ENCODE peak calls at places on chromosomes 12 and 14, in seven cellular contexts. B is CD8-positive, alpha-beta T cell; Q is tibial artery; L is endothelial cell; T is HFFc6; O is kidney; V is MCF 10A. E is an unnamed sample.

GRCh38 chr12:11961686-11962085 is 109.1 kb upstream of the BCL2L14 start:
- DNase-seq in T (no peak), B (no peak), Q (no peak), V (no peak), L (no peak), O (no peak), E (no peak)

GRCh38 chr14:54722791-54723432 is 156.0 kb downstream of the SAMD4A start:
- DNase-seq in L (no peak), Q (no peak), V (peak), O (no peak), T (no peak), B (no peak), E (no peak)

GRCh38 chr12:121110211-121110940 is 22.3 kb upstream of the P2RX7 start:
- DNase-seq in L (peak), T (peak), O (no peak), Q (peak), V (peak), B (peak), E (no peak)

GRCh38 chr12:1567852-1568251 is 26.5 kb downstream of the FBXL14 start:
- DNase-seq in Q (no peak), L (no peak), O (no peak), V (no peak), B (no peak), T (no peak), E (no peak)

GRCh38 chr12:111445311-111446043 is 39.8 kb downstream of the SH2B3 start:
- DNase-seq in T (no peak), O (peak), B (peak), V (no peak), Q (no peak), L (no peak), E (no peak)

GRCh38 chr14:55301722-55302121 is 30.5 kb downstream of the FBXO34 start:
- DNase-seq in O (no peak), L (no peak), T (peak), Q (no peak), B (no peak), V (peak), E (no peak)

GRCh38 chr14:67514650-67515385 is 18.3 kb upstream of the PLEKHH1 start:
- DNase-seq in L (peak), Q (peak), B (peak), V (peak), O (peak), T (no peak), E (no peak)

GRCh38 chr12:40622246-40622838 is 69.9 kb upstream of the CNTN1 start:
- DNase-seq in V (peak), L (peak), B (no peak), Q (peak), T (peak), O (peak), E (no peak)

GRCh38 chr14:26163761-26164160 is 434.1 kb downstream of the NOVA1 start:
- DNase-seq in V (no peak), O (no peak), Q (no peak), B (no peak), L (peak), T (no peak), E (no peak)

GRCh38 chr12:87439990-87440827 is 589.0 kb downstream of the C12orf50 start:
- DNase-seq in O (no peak), L (no peak), T (peak), Q (peak), V (peak), B (no peak), E (no peak)

GRCh38 chr12:46292754-46293402 is 24.0 kb upstream of the SLC38A1 start:
- DNase-seq in T (peak), B (no peak), Q (no peak), O (no peak), V (peak), L (no peak), E (no peak)

GRCh38 chr12:123363743-123364531 is 710 bp downstream of the SBNO1 start:
- DNase-seq in V (peak), Q (no peak), B (peak), T (no peak), L (peak), O (peak), E (no peak)

GRCh38 chr12:115868624-115869023 is 408.9 kb downstream of the MED13L start:
- DNase-seq in Q (no peak), O (no peak), T (no peak), L (no peak), B (no peak), V (no peak), E (no peak)

GRCh38 chr14:75917322-75918251 is 64.2 kb downstream of the TGFB3 start:
- DNase-seq in Q (no peak), T (no peak), V (no peak), O (no peak), B (no peak), L (no peak), E (no peak)

GRCh38 chr14:61556455-61556854 is 138.9 kb upstream of the HIF1A start:
- DNase-seq in O (no peak), V (no peak), L (no peak), B (peak), T (no peak), Q (no peak), E (no peak)

GRCh38 chr12:12975322-12976077 is 23.5 kb upstream of the GPRC5D start:
- DNase-seq in B (no peak), O (no peak), V (peak), Q (peak), T (peak), L (peak), E (no peak)

GRCh38 chr14:52700701-52701172 is 5.4 kb upstream of the ERO1A start:
- DNase-seq in L (no peak), V (peak), T (no peak), Q (no peak), O (no peak), B (no peak), E (no peak)

GRCh38 chr12:121397521-121397920 is 2.4 kb upstream of the RNF34 start:
- DNase-seq in B (no peak), Q (no peak), T (no peak), L (no peak), O (no peak), V (no peak), E (no peak)

GRCh38 chr12:19440916-19441315 is 1.6 kb downstream of the AEBP2 start:
- DNase-seq in B (no peak), T (no peak), L (no peak), O (no peak), Q (no peak), V (no peak), E (no peak)

GRCh38 chr12:105848286-105848685 is 290.5 kb downstream of the NUAK1 start:
- DNase-seq in O (no peak), V (no peak), L (no peak), Q (no peak), B (no peak), T (no peak), E (no peak)

GRCh38 chr14:50820786-50821185 is 10.2 kb downstream of the NIN start:
- DNase-seq in Q (no peak), O (no peak), L (no peak), V (no peak), B (no peak), T (no peak), E (no peak)

GRCh38 chr14:56422703-56423213 is 156.8 kb upstream of the TMEM260 start:
- DNase-seq in V (peak), T (peak), B (no peak), L (peak), O (no peak), Q (peak), E (no peak)

GRCh38 chr12:55659486-55660385 is 23.0 kb downstream of the OR10P1 start:
- DNase-seq in T (no peak), Q (no peak), O (no peak), V (peak), L (peak), B (no peak), E (no peak)

GRCh38 chr14:74754899-74755298 is 8.2 kb upstream of the YLPM1 start:
- DNase-seq in Q (no peak), L (no peak), B (no peak), O (no peak), V (peak), T (no peak), E (no peak)

GRCh38 chr14:76706811-76707210 is 54.5 kb upstream of the VASH1 start:
- DNase-seq in L (no peak), Q (no peak), O (no peak), T (no peak), V (no peak), B (no peak), E (no peak)

GRCh38 chr14:76987956-76988520 is 40.5 kb downstream of the IRF2BPL start:
- DNase-seq in T (no peak), B (no peak), V (no peak), L (no peak), O (no peak), Q (no peak), E (no peak)

GRCh38 chr12:42698213-42698612 is 108.7 kb upstream of the PRICKLE1 start:
- DNase-seq in O (no peak), B (no peak), L (no peak), T (no peak), V (peak), Q (peak), E (peak)

GRCh38 chr14:55721353-55721752 is 141.3 kb downstream of the KTN1 start:
- DNase-seq in B (no peak), O (no peak), V (peak), Q (no peak), T (peak), L (no peak), E (peak)

GRCh38 chr12:116631619-116632018 is 72.4 kb downstream of the MAP1LC3B2 start:
- DNase-seq in L (no peak), V (peak), O (no peak), T (no peak), Q (no peak), B (no peak), E (no peak)

GRCh38 chr14:100554082-100554677 is 33.0 kb downstream of the BEGAIN start:
- DNase-seq in T (no peak), B (no peak), V (peak), Q (no peak), L (no peak), O (no peak), E (no peak)

GRCh38 chr14:74589291-74589879 is 22.7 kb downstream of the LTBP2 start:
- DNase-seq in O (peak), L (no peak), B (no peak), T (no peak), V (no peak), Q (no peak), E (no peak)

GRCh38 chr12:114166360-114166759 is 200.2 kb upstream of the RBM19 start:
- DNase-seq in O (no peak), B (no peak), T (peak), L (peak), V (peak), Q (no peak), E (no peak)
- TF ChIP-seq CTCF in O (peak), B (no peak), T (peak), L (peak), V (peak), Q (peak), E (peak)

GRCh38 chr12:131827961-131828534 is at the start of gene MMP17:
- DNase-seq in V (peak), Q (no peak), B (no peak), L (peak), O (no peak), T (no peak), E (no peak)
- TF ChIP-seq CTCF in V (peak), Q (no peak), B (no peak), L (no peak), O (no peak), T (peak), E (no peak)

GRCh38 chr12:88628856-88629509 is 48.7 kb upstream of the KITLG start:
- DNase-seq in V (no peak), T (no peak), L (no peak), B (no peak), O (no peak), Q (no peak), E (no peak)

GRCh38 chr12:88634008-88634407 is 53.7 kb upstream of the KITLG start:
- DNase-seq in B (no peak), Q (no peak), T (no peak), V (peak), O (no peak), L (no peak), E (no peak)

GRCh38 chr12:88638956-88639355 is 58.7 kb upstream of the KITLG start:
- DNase-seq in O (no peak), L (no peak), T (peak), V (no peak), Q (no peak), B (no peak), E (peak)

GRCh38 chr12:88638388-88638787 is 58.1 kb upstream of the KITLG start:
- DNase-seq in T (no peak), Q (no peak), O (no peak), L (peak), B (no peak), V (no peak), E (no peak)

DNA sequence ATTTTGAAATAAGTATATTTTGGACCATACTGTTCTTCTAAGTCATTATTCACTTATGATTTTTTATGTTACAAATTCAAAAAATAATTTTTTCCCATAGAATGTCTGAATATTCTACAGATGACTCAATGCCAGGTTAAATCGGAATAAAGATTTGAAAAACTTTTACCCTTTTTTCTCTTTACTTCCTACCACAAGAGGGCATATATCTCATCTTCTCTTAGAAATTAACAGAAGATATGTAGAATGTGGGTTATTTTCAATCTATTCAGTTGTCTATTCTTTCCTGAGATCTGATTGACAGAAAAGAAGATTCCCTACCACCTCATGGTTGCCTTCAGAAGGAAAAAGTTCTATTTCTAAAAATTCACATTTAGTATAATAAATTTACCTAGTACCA is 53.0 kb upstream of the KITLG start:
- DNase-seq in O (no peak), Q (no peak), T (peak), B (no peak), L (no peak), V (peak), E (no peak)
- TF ChIP-seq CTCF in O (peak), Q (no peak), T (peak), B (no peak), L (peak), V (peak), E (peak)

DNA sequence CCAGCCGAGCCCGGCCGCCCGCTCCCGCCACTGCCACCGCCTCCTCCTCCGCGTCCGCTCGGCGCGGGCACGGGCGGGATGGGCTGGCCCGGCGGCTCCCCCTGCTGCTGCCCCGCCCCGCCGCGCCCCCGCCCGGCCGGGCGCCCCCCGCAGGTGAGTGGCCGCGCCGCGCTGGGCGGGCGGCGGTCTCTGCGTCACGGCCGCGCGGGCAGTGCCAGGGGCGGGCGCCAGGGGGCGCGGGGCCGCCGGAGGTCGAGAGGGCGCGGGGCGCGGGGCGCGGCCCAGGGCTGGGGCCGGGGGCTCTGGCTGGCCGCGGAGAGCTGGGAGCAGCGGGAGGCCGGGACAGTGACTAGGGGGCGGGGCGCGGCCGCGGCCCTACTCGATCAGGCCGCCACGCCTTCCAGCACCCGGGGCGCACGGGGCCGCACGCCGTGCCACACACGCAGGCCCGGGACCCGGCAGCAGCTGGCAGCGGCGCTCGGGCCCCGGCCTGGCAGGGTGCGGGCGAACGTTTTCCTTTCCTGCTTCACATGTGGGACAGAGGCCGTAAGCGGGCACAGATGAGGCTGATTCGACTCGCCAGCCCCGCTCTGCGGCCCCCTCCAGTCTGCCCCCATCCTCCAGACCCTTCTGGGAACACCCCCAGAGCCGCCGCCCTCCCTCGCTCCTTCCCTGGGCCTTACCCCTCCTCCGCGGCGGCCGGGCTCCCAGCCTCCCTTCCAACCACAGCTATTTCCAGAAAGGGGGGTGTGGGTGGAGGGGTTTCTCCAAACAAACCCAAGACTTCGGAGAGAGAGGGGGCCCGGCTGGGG is 2.4 kb upstream of the TNS2 start:
- DNase-seq in V (peak), B (peak), T (peak), L (peak), Q (peak), O (peak), E (no peak)
- TF ChIP-seq CTCF in V (peak), B (no peak), T (peak), L (peak), Q (peak), O (peak), E (peak)

GRCh38 chr14:105144231-105144665 is 24.3 kb downstream of the JAG2 start:
- DNase-seq in O (peak), V (no peak), T (no peak), L (no peak), Q (peak), B (no peak), E (no peak)

GRCh38 chr14:105143451-105144230 is 24.9 kb downstream of the JAG2 start:
- DNase-seq in V (no peak), L (no peak), O (peak), B (no peak), Q (peak), T (no peak), E (no peak)

GRCh38 chr14:105146181-105146975 is 22.2 kb downstream of the JAG2 start:
- DNase-seq in L (no peak), O (peak), V (no peak), T (no peak), B (no peak), Q (peak), E (no peak)

GRCh38 chr14:105145381-105146180 is 23.0 kb downstream of the JAG2 start:
- DNase-seq in L (no peak), O (peak), Q (peak), T (no peak), B (no peak), V (no peak), E (no peak)

DNA sequence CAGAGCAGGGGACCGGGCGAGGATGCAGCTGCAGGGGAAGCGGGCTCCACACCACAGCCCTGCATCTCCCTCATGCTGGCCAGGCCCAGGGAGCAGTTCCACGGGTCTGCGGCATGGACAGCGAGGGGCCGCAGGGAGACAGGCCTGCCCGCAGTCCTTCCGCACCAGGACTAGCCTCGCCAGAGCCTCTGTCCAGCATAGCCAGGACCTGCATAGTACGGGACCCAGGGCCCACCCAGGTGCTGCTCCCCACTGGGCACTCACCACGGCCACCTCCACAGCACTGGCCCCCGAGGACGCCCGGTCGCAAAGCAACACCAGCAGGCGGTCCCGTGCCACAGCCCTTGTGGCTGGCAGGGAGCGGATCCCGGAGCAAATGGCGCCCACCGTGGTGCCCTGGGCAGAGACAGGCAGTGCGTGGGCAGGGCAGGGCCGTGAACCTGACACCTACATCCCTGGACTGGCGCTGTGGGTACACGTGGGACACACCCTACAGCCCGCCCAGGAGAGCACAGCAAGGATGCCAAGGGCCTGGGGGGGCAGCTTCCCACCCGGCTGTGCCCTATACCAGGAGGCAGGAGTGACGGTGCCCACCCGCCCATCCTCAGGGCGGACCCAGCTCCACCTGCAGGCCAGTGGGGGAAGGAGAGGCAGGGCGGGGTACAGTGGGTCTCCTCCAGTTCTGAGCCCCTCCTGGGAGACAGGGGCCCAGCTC is 23.8 kb downstream of the JAG2 start:
- DNase-seq in O (peak), T (no peak), B (no peak), L (no peak), Q (peak), V (no peak), E (no peak)
- TF ChIP-seq CTCF in O (no peak), T (peak), B (no peak), L (no peak), Q (no peak), V (no peak), E (peak)

GRCh38 chr14:35993512-35993960 is 167.4 kb downstream of the BRMS1L start:
- DNase-seq in L (no peak), B (no peak), Q (no peak), O (no peak), V (no peak), T (no peak), E (no peak)
- TF ChIP-seq CTCF in L (no peak), B (no peak), Q (no peak), O (no peak), V (no peak), T (no peak), E (no peak)

GRCh38 chr14:99188721-99189120 is 83.3 kb downstream of the BCL11B start:
- DNase-seq in B (no peak), O (no peak), Q (no peak), L (peak), T (no peak), V (no peak), E (no peak)
- TF ChIP-seq CTCF in B (peak), O (no peak), Q (no peak), L (peak), T (peak), V (no peak), E (no peak)

DNA sequence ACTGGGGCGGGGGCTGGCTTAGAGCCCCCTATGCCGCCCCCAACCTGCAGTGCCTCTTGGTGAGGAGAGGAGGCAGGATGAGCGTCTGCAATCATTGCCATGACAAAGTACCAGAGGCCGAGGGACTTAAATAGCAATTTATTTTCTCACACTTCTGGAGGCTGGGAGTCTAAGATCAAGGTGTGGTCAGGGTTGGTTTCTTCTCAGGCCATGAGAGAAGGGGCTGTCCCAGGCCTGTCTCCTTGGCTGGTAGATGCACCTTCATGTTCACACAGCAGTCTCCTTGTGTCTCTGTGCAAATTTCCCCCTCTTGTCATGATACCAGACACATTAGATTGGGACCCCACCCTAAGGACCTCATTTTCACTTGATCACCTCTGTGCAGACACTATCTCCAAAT is 201.3 kb downstream of the CHST11 start:
- DNase-seq in V (no peak), O (no peak), B (no peak), L (no peak), T (no peak), Q (no peak), E (no peak)
- TF ChIP-seq CTCF in V (no peak), O (no peak), B (no peak), L (no peak), T (no peak), Q (no peak), E (no peak)

GRCh38 chr12:24473097-24473496 is 475.8 kb downstream of the BCAT1 start:
- DNase-seq in O (no peak), B (no peak), L (no peak), T (no peak), Q (no peak), V (no peak), E (no peak)
- TF ChIP-seq CTCF in O (no peak), B (no peak), L (no peak), T (no peak), Q (no peak), V (no peak), E (no peak)